ENCODE peak calls at places on chromosome 3, in seven cellular contexts. G is OCI-LY7, D is NT2/D1, W is IMR-90, I is adrenal gland, R is upper lobe of right lung, A is lung. H is an unnamed sample. For H3K36me3, the result is how much of the 10 kb centered on the place peaks cover.

GRCh38 chr3:112560330-112560729 is 1.4 kb downstream of the ATG3 start:
- DNase-seq in A (no peak), D (no peak), I (no peak), R (no peak), W (peak), G (peak), H (no peak)

GRCh38 chr3:157201648-157202278 is 41.8 kb upstream of the CCNL1 start:
- DNase-seq in W (peak), R (no peak), A (no peak), G (peak), I (no peak), D (no peak), H (peak)

GRCh38 chr3:36525115-36525711 is 144.9 kb downstream of the STAC start:
- DNase-seq in I (no peak), D (no peak), R (no peak), G (no peak), W (peak), A (no peak), H (no peak)

GRCh38 chr3:30855390-30855789 is 39.1 kb downstream of the GADL1 start:
- DNase-seq in G (no peak), I (no peak), A (no peak), R (no peak), D (no peak), W (no peak), H (no peak)

GRCh38 chr3:183253364-183253960 is 409 bp downstream of the B3GNT5 start:
- DNase-seq in I (peak), A (peak), W (peak), G (no peak), D (no peak), R (peak), H (peak)

GRCh38 chr3:58161435-58162398 is 49.1 kb downstream of the DNASE1L3 start:
- DNase-seq in I (peak), A (peak), G (no peak), R (peak), W (peak), D (no peak), H (no peak)

GRCh38 chr3:149532463-149533180 is 58.1 kb downstream of the TM4SF4 start:
- DNase-seq in R (no peak), W (no peak), A (no peak), I (peak), G (no peak), D (no peak), H (no peak)

GRCh38 chr3:89859738-89860137 is 752.3 kb downstream of the EPHA3 start:
- DNase-seq in W (no peak), R (no peak), G (no peak), I (no peak), A (no peak), D (no peak), H (no peak)

GRCh38 chr3:165994293-165994692 is 157.1 kb upstream of the BCHE start:
- DNase-seq in W (no peak), G (no peak), I (no peak), R (no peak), D (no peak), A (no peak), H (no peak)

GRCh38 chr3:111616417-111617105 is 21.4 kb upstream of the ZBED2 start:
- DNase-seq in W (peak), A (no peak), I (no peak), R (no peak), G (peak), D (no peak), H (no peak)

GRCh38 chr3:194713299-194714121 is 27.8 kb downstream of the FAM43A start:
- DNase-seq in G (no peak), R (no peak), I (no peak), A (no peak), W (no peak), D (no peak), H (no peak)

GRCh38 chr3:182036382-182036781 is 324.7 kb downstream of the SOX2 start:
- DNase-seq in W (no peak), G (no peak), D (no peak), R (no peak), I (no peak), A (no peak), H (no peak)

GRCh38 chr3:113212155-113212844 is 943 bp downstream of the BOC start:
- DNase-seq in I (no peak), A (no peak), R (no peak), W (no peak), G (no peak), D (no peak), H (peak)

GRCh38 chr3:85164446-85164845 is 205.7 kb downstream of the CADM2 start:
- DNase-seq in R (no peak), I (no peak), D (no peak), G (no peak), W (no peak), A (no peak), H (no peak)

GRCh38 chr3:177618873-177619771 is 421.8 kb upstream of the TBL1XR1 start:
- DNase-seq in W (peak), R (no peak), I (no peak), G (no peak), A (no peak), D (no peak), H (no peak)

GRCh38 chr3:16406579-16406978 is 106.9 kb downstream of the RFTN1 start:
- DNase-seq in R (no peak), W (no peak), I (no peak), D (no peak), G (no peak), A (no peak), H (no peak)

GRCh38 chr3:196163687-196164493 is 47.3 kb downstream of the ZDHHC19 start:
- DNase-seq in W (no peak), D (no peak), A (peak), I (no peak), R (peak), G (no peak), H (peak)

GRCh38 chr3:133849346-133849745 is 43.7 kb downstream of the SRPRB start:
- DNase-seq in A (no peak), W (no peak), D (no peak), G (no peak), R (no peak), I (no peak), H (no peak)

GRCh38 chr3:123843668-123844067 is 40.5 kb downstream of the MYLK start:
- DNase-seq in D (peak), R (no peak), A (no peak), W (peak), I (no peak), G (no peak), H (peak)

GRCh38 chr3:119245778-119246177 is 5.1 kb upstream of the B4GALT4 start:
- DNase-seq in R (no peak), W (no peak), G (no peak), D (no peak), A (peak), I (peak), H (no peak)

GRCh38 chr3:102205647-102206046 is 229.2 kb upstream of the ZPLD1 start:
- DNase-seq in W (no peak), D (no peak), G (no peak), A (no peak), R (peak), I (no peak), H (no peak)

GRCh38 chr3:178454714-178455113 is 81.5 kb upstream of the KCNMB2 start:
- DNase-seq in R (no peak), G (no peak), W (peak), D (no peak), I (no peak), A (no peak), H (no peak)

GRCh38 chr3:25573386-25574171 is 91.1 kb downstream of the TOP2B start:
- DNase-seq in A (no peak), R (no peak), D (no peak), I (no peak), G (no peak), W (peak), H (no peak)

GRCh38 chr3:48756640-48757039 is 39.6 kb upstream of the IP6K2 start:
- DNase-seq in A (no peak), D (no peak), R (no peak), G (no peak), W (no peak), I (no peak), H (no peak)

GRCh38 chr3:46334911-46335478 is 18.9 kb upstream of the CCR2 start:
- DNase-seq in R (no peak), A (no peak), D (no peak), W (peak), I (no peak), G (no peak), H (no peak)

GRCh38 chr3:69914395-69914794 is 85.1 kb upstream of the SAMMSON start:
- DNase-seq in W (peak), R (no peak), G (no peak), A (no peak), D (no peak), I (no peak), H (no peak)

GRCh38 chr3:133987136-133987535 is 42.6 kb downstream of the SLCO2A1 start:
- DNase-seq in D (no peak), A (no peak), I (no peak), R (no peak), W (no peak), G (no peak), H (no peak)

GRCh38 chr3:197026481-197026866 is 3.1 kb downstream of the MELTF start:
- DNase-seq in D (no peak), G (no peak), W (no peak), R (no peak), I (no peak), A (no peak), H (peak)

GRCh38 chr3:17730318-17730967 is 12.0 kb downstream of the TBC1D5 start:
- DNase-seq in I (peak), R (no peak), W (peak), D (no peak), G (no peak), A (no peak), H (no peak)

GRCh38 chr3:48478631-48479555 is 25.1 kb downstream of the SHISA5 start:
- DNase-seq in D (no peak), R (no peak), W (no peak), A (no peak), G (peak), I (no peak), H (no peak)

GRCh38 chr3:85760342-85760741 is 801.6 kb downstream of the CADM2 start:
- DNase-seq in I (no peak), A (no peak), D (no peak), G (no peak), W (no peak), R (no peak), H (no peak)

GRCh38 chr3:124532071-124532470 is 198.2 kb upstream of the UMPS start:
- DNase-seq in G (no peak), W (peak), I (no peak), A (no peak), R (no peak), D (no peak), H (no peak)

GRCh38 chr3:11060500-11061251 is 68.1 kb downstream of the SLC6A1 start:
- DNase-seq in W (peak), R (peak), G (peak), A (peak), D (peak), I (peak), H (peak)

GRCh38 chr3:130946876-130947275 is 53.0 kb downstream of the ATP2C1 start:
- DNase-seq in A (no peak), I (no peak), R (no peak), D (no peak), W (no peak), G (no peak), H (no peak)
- H3K36me3 ChIP-seq in A (under half), I (under half), R (under half), D (half or more), W (under half), G (half or more), H (under half)

GRCh38 chr3:127019449-127019848 is 36.5 kb downstream of the PLXNA1 start:
- DNase-seq in R (no peak), I (no peak), D (no peak), G (no peak), A (no peak), W (peak), H (no peak)
- H3K36me3 ChIP-seq in R (half or more), I (half or more), D (half or more), G (under half), A (under half), W (half or more), H (under half)

DNA sequence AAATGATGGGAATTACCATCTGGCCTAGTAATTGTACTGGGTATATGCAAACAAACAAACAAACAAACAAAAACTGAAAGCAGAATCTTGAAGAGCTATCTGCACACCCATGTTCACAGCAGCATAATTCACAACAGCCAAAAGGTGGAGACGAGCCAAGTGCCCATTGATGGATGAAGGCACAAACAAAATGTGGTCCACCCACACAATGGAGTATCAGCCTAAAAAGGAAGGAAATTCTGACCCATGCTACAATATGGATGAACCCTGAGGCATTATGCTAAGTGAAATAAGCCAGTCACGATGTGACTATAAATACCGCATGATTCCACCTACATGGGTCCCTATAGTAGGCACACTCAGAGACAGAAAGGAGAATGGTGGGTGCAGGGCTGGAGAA is 24.2 kb downstream of the XPC start:
- DNase-seq in R (no peak), I (no peak), D (no peak), A (no peak), W (no peak), G (no peak), H (no peak)
- H3K36me3 ChIP-seq in R (half or more), I (half or more), D (half or more), A (under half), W (half or more), G (half or more), H (under half)

GRCh38 chr3:41239587-41239986 is 40.3 kb downstream of the CTNNB1 start:
- DNase-seq in W (no peak), A (no peak), I (no peak), D (no peak), G (no peak), R (no peak), H (no peak)
- H3K36me3 ChIP-seq in W (under half), A (under half), I (half or more), D (half or more), G (half or more), R (half or more), H (under half)

DNA sequence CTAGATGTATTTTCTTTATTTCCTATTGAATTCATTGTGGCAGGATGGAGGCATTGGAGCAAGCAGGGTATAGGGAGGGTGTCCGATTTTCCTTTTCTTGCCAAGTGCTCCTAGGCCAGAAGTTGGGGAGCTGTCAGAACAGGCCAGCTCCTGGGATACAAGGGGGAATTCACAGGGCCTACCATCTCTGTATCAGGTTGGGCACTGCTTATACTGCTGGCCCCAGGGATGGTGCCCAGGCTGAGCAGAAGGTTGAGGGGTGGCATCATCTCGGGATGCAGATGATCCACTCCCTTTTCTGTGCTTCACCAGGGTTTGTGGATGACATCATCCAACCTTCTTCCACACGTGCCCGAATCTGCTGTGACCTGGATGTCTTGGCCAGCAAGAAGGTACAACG is 79.5 kb downstream of the PCCB start:
- DNase-seq in W (no peak), I (no peak), D (no peak), G (no peak), A (no peak), R (no peak), H (no peak)
- H3K36me3 ChIP-seq in W (under half), I (under half), D (under half), G (half or more), A (under half), R (under half), H (under half)

DNA sequence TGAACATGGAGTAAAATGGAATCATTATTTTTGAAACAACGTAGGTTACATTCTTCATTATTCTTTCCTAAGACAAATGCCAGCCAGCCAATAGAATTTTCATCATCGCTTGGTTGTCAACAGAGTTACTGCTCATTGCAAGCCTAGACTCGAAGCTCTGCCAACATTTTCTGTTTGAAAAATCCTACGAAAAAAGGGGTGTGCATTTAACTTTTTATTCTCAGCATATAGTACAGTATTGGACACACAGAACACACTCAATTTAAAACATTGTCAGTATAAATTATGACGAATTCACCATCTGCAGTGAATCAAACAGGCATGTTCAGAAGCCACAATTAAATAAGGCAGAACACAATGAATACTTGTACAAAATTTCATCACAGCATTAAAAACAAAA is 232.1 kb downstream of the NR1D2 start:
- DNase-seq in A (no peak), G (no peak), R (no peak), I (no peak), D (no peak), W (no peak), H (no peak)
- H3K36me3 ChIP-seq in A (under half), G (under half), R (under half), I (under half), D (under half), W (under half), H (under half)

GRCh38 chr3:64097920-64098319 is 74.6 kb upstream of the PSMD6 start:
- DNase-seq in W (no peak), D (no peak), G (no peak), A (no peak), I (no peak), R (no peak), H (no peak)
- H3K36me3 ChIP-seq in W (under half), D (under half), G (under half), A (under half), I (under half), R (under half), H (under half)

DNA sequence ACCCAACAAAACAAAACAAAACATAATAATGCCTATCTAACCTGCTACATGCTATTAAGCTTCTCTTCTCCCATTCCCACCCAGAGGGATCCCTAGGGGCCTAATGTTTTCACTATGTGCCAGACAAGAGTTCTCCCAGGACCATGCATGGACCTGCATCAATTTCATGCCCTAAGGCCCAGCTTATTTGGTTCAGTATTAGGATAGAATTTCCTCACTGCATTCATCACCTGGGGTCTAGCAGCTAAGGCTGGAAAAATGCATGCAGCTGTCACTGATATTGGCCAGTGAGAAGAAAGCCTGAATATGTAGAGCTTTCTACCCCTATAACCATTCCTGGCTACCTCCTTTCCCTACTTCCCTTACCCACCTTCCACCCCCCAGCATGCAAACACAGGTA is 2.0 kb upstream of the HCLS1 start:
- DNase-seq in G (no peak), A (no peak), R (no peak), D (no peak), W (no peak), I (no peak), H (no peak)
- H3K36me3 ChIP-seq in G (under half), A (under half), R (half or more), D (half or more), W (under half), I (half or more), H (under half)

GRCh38 chr3:117995795-117996194 is 1038.9 kb downstream of the IGSF11 start:
- DNase-seq in D (no peak), G (no peak), I (no peak), W (peak), A (no peak), R (no peak), H (no peak)
- H3K36me3 ChIP-seq in D (under half), G (under half), I (under half), W (under half), A (under half), R (under half), H (under half)

DNA sequence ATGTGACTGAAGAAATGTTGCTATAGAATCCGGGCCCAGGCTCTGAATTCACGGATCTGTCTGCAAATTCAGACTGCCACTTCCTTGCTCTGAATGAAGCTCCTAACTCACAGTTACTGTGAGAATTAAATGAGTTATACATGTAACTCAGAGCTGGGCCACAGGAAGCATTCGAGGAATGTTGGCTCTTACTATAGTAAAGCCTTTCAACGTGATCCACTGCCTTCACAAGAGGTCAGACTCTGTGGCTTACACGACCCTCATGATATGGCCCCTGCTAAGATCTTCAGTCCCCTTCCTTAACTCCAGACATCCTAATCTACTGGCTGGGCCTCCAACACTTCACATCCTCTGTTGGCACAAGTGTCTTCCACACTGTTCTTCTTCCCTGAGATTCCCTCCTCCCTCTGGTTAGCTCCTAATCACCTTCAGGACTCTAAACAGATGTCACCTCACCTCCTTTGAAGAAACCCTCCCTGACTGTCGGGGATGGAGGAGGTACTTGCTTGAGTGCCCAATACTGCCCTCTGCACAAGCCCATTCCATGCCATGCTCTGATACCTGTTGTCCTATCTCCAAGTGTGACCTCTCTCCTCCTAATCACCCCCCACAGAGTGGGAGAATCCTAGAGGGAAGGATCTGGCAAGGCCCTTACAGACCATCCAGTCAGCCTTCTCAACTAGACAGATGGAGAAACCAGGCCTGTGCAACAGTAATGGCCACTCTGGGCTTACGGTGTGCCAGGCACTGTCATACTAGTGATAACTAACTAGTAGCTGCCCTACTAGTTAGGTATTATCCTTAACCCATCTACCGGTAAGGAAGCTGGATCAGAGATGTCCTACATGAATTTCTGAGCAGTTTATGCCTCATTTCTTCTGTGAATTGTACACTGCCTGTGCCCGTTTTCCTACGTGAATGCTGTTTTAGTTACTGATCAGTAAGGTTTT is 1.3 kb downstream of the ACTR8 start:
- DNase-seq in I (no peak), A (no peak), D (no peak), W (peak), R (no peak), G (no peak), H (peak)
- H3K36me3 ChIP-seq in I (half or more), A (under half), D (half or more), W (under half), R (half or more), G (half or more), H (under half)

H was measured in H7.